ENCODE peak calls at places on chromosomes 13 and 19, in eight cellular contexts. One of them, this sample, is unnamed.

GRCh38 chr19:32130241-32130753 is 215.1 kb upstream of the ZNF507 start:
- DNase-seq in stomach: no peak
- DNase-seq in brain microvascular endothelial cell: no peak
- DNase-seq in GM12865: no peak
- DNase-seq in ascending aorta: no peak
- DNase-seq in upper lobe of right lung: no peak
- DNase-seq in neural progenitor cell: no peak
- DNase-seq in HCT116: no peak
- DNase-seq in this sample: no peak

GRCh38 chr19:17075860-17076538 is 422 bp downstream of the MYO9B start:
- DNase-seq in stomach: peak; percentile 37
- DNase-seq in brain microvascular endothelial cell: peak; percentile 12
- DNase-seq in HCT116: no peak
- DNase-seq in GM12865: peak; percentile 66
- DNase-seq in upper lobe of right lung: peak; percentile 78
- DNase-seq in neural progenitor cell: peak; percentile 56
- DNase-seq in ascending aorta: peak; percentile 77
- DNase-seq in this sample: peak; percentile 30

GRCh38 chr13:50998326-50998725 is 88.7 kb downstream of the RNASEH2B start:
- DNase-seq in upper lobe of right lung: no peak
- DNase-seq in GM12865: no peak
- DNase-seq in brain microvascular endothelial cell: no peak
- DNase-seq in ascending aorta: no peak
- DNase-seq in HCT116: no peak
- DNase-seq in stomach: no peak
- DNase-seq in neural progenitor cell: no peak
- DNase-seq in this sample: no peak

GRCh38 chr13:61608138-61608537 is 192.5 kb upstream of the PCDH20 start:
- DNase-seq in stomach: no peak
- DNase-seq in brain microvascular endothelial cell: no peak
- DNase-seq in GM12865: no peak
- DNase-seq in ascending aorta: no peak
- DNase-seq in HCT116: no peak
- DNase-seq in neural progenitor cell: peak; percentile 58
- DNase-seq in upper lobe of right lung: no peak
- DNase-seq in this sample: no peak

GRCh38 chr13:75993823-75994222 is 357.7 kb downstream of the LMO7 start:
- DNase-seq in HCT116: no peak
- DNase-seq in upper lobe of right lung: no peak
- DNase-seq in GM12865: no peak
- DNase-seq in neural progenitor cell: no peak
- DNase-seq in stomach: no peak
- DNase-seq in ascending aorta: no peak
- DNase-seq in brain microvascular endothelial cell: no peak
- DNase-seq in this sample: no peak

GRCh38 chr19:21835810-21836444 is at the start of gene ZNF43:
- DNase-seq in stomach: peak; percentile 96
- DNase-seq in upper lobe of right lung: peak; percentile 96
- DNase-seq in ascending aorta: peak; percentile 98
- DNase-seq in neural progenitor cell: peak; percentile 96
- DNase-seq in HCT116: no peak
- DNase-seq in brain microvascular endothelial cell: peak; percentile 97
- DNase-seq in GM12865: peak; percentile 87
- DNase-seq in this sample: peak; percentile 96

GRCh38 chr13:54934121-54934520 is 1905.5 kb downstream of the OLFM4 start:
- DNase-seq in brain microvascular endothelial cell: no peak
- DNase-seq in ascending aorta: no peak
- DNase-seq in HCT116: no peak
- DNase-seq in stomach: no peak
- DNase-seq in neural progenitor cell: no peak
- DNase-seq in upper lobe of right lung: no peak
- DNase-seq in GM12865: no peak
- DNase-seq in this sample: no peak

GRCh38 chr13:110301606-110302131 is 5.3 kb downstream of the COL4A1 start:
- DNase-seq in HCT116: no peak
- DNase-seq in ascending aorta: peak; percentile 66
- DNase-seq in GM12865: no peak
- DNase-seq in brain microvascular endothelial cell: peak; percentile 80
- DNase-seq in stomach: no peak
- DNase-seq in upper lobe of right lung: no peak
- DNase-seq in neural progenitor cell: peak; percentile 46
- DNase-seq in this sample: peak; percentile 56

GRCh38 chr13:58151452-58151851 is 519.9 kb downstream of the PCDH17 start:
- DNase-seq in upper lobe of right lung: no peak
- DNase-seq in ascending aorta: no peak
- DNase-seq in neural progenitor cell: no peak
- DNase-seq in stomach: no peak
- DNase-seq in GM12865: no peak
- DNase-seq in HCT116: no peak
- DNase-seq in brain microvascular endothelial cell: no peak
- DNase-seq in this sample: no peak

GRCh38 chr13:113318956-113319355 is 21.9 kb downstream of the LAMP1 start:
- DNase-seq in brain microvascular endothelial cell: no peak
- DNase-seq in stomach: no peak
- DNase-seq in GM12865: no peak
- DNase-seq in neural progenitor cell: no peak
- DNase-seq in ascending aorta: no peak
- DNase-seq in upper lobe of right lung: no peak
- DNase-seq in HCT116: no peak
- DNase-seq in this sample: no peak

GRCh38 chr13:27442071-27442647 is 8.2 kb downstream of the MTIF3 start:
- DNase-seq in upper lobe of right lung: no peak
- DNase-seq in brain microvascular endothelial cell: no peak
- DNase-seq in HCT116: no peak
- DNase-seq in GM12865: no peak
- DNase-seq in stomach: no peak
- DNase-seq in neural progenitor cell: no peak
- DNase-seq in ascending aorta: no peak
- DNase-seq in this sample: no peak

GRCh38 chr19:32914879-32915278 is 45.3 kb upstream of the SLC7A9 start:
- DNase-seq in brain microvascular endothelial cell: no peak
- DNase-seq in GM12865: no peak
- DNase-seq in neural progenitor cell: no peak
- DNase-seq in ascending aorta: no peak
- DNase-seq in stomach: no peak
- DNase-seq in upper lobe of right lung: no peak
- DNase-seq in HCT116: no peak
- DNase-seq in this sample: no peak

GRCh38 chr13:48278806-48279205 is 24.7 kb upstream of the RB1 start:
- DNase-seq in neural progenitor cell: no peak
- DNase-seq in HCT116: no peak
- DNase-seq in ascending aorta: no peak
- DNase-seq in stomach: no peak
- DNase-seq in GM12865: no peak
- DNase-seq in brain microvascular endothelial cell: no peak
- DNase-seq in upper lobe of right lung: no peak
- DNase-seq in this sample: no peak

DNA sequence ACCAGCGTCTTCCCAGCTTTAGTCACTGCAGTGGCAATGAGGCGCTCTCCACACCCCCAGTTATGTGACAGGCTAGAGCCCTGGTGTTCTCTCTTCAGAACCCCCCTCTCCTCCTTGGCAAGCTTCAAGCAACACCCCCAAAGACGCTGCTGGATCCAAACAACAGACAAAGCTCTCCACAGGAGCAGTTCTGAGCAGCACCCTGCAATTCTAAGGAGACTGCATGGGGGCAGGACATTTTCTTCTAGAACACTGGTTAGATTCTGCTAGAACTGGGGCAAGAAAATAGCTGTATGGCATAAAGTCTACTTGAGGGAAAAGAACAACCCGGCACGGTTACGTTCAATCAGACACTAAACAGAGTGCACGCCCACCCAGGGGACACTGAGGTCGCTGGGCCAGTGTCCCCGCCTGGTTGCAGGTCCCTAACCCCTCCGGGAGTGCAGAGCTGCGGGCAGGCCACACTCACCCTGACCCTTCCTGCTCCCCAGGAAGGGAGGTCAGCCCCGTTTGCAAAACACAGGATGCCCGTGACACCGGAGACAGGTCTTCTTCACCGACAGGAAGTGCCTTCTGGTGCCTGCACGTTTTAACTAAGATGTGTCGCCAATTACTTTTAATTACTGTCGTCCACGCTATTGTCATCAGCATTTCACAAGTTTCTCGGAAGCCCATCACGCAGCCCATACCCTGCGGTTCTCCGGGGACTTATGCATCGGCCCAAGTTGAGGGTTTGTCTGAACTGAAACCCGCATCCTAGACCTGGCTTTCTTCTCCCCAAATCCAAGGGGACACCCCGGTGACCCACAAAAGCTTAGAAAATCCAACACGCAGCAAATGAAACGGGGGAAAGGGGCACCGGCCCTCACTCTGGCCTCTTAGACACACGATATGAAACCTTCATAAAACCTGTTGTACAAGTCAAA is 943 bp downstream of the GJB6 start:
- DNase-seq in GM12865: no peak
- DNase-seq in ascending aorta: peak; percentile 43
- DNase-seq in neural progenitor cell: peak; percentile 17
- DNase-seq in brain microvascular endothelial cell: no peak
- DNase-seq in HCT116: no peak
- DNase-seq in stomach: no peak
- DNase-seq in upper lobe of right lung: no peak
- DNase-seq in this sample: no peak
- H3K4me3 ChIP-seq in GM12865: no peak overlapping the region
- H3K4me3 ChIP-seq in ascending aorta: peak overlapping the region; percentile 45
- H3K4me3 ChIP-seq in neural progenitor cell: peak overlapping the region; percentile 57
- H3K4me3 ChIP-seq in brain microvascular endothelial cell: no peak overlapping the region
- H3K4me3 ChIP-seq in HCT116: no peak overlapping the region
- H3K4me3 ChIP-seq in stomach: peak overlapping the region; percentile 34
- H3K4me3 ChIP-seq in upper lobe of right lung: peak overlapping the region; percentile 31
- H3K4me3 ChIP-seq in this sample: no peak overlapping the region

DNA sequence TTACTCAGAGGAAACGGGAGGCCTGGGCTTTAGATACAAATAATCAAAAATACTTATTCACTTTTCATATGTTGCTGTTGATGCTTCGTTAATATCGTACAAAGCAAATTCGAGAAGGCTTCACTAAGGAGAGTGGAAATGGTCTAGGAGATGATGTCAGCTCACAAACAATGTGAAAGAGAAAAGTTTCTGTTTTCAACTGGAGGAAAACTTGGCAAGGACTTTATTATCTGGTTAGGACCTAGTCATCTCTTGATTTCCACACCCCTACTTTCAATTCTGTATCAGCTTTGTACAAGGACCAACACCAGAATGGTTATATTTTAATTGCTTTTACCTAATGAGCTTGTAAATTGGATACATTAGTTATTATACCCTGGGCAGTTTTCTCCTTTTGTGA is 88.0 kb downstream of the SLC10A2 start:
- DNase-seq in ascending aorta: no peak
- DNase-seq in neural progenitor cell: no peak
- DNase-seq in HCT116: no peak
- DNase-seq in brain microvascular endothelial cell: no peak
- DNase-seq in stomach: no peak
- DNase-seq in upper lobe of right lung: no peak
- DNase-seq in GM12865: peak; percentile 38
- DNase-seq in this sample: peak; percentile 2
- TF ChIP-seq CTCF in ascending aorta: no peak
- TF ChIP-seq CTCF in neural progenitor cell: no peak
- TF ChIP-seq CTCF in HCT116: no peak
- TF ChIP-seq CTCF in brain microvascular endothelial cell: no peak
- TF ChIP-seq CTCF in stomach: no peak
- TF ChIP-seq CTCF in upper lobe of right lung: no peak
- TF ChIP-seq CTCF in GM12865: no peak
- TF ChIP-seq CTCF in this sample: no peak

GRCh38 chr13:46593403-46593802 is 40.4 kb downstream of the LRCH1 start:
- DNase-seq in ascending aorta: no peak
- DNase-seq in neural progenitor cell: no peak
- DNase-seq in HCT116: no peak
- DNase-seq in brain microvascular endothelial cell: no peak
- DNase-seq in stomach: no peak
- DNase-seq in GM12865: peak; percentile 74
- DNase-seq in upper lobe of right lung: no peak
- DNase-seq in this sample: no peak

GRCh38 chr13:46596501-46596900 is 43.5 kb downstream of the LRCH1 start:
- DNase-seq in stomach: no peak
- DNase-seq in ascending aorta: no peak
- DNase-seq in GM12865: no peak
- DNase-seq in brain microvascular endothelial cell: no peak
- DNase-seq in upper lobe of right lung: no peak
- DNase-seq in neural progenitor cell: no peak
- DNase-seq in HCT116: no peak
- DNase-seq in this sample: no peak

GRCh38 chr13:46592410-46592809 is 39.4 kb downstream of the LRCH1 start:
- DNase-seq in upper lobe of right lung: no peak
- DNase-seq in stomach: no peak
- DNase-seq in HCT116: no peak
- DNase-seq in GM12865: no peak
- DNase-seq in ascending aorta: no peak
- DNase-seq in neural progenitor cell: no peak
- DNase-seq in brain microvascular endothelial cell: no peak
- DNase-seq in this sample: no peak

GRCh38 chr13:46595918-46596315 is 42.9 kb downstream of the LRCH1 start:
- DNase-seq in stomach: no peak
- DNase-seq in HCT116: no peak
- DNase-seq in brain microvascular endothelial cell: no peak
- DNase-seq in upper lobe of right lung: no peak
- DNase-seq in GM12865: no peak
- DNase-seq in neural progenitor cell: no peak
- DNase-seq in ascending aorta: no peak
- DNase-seq in this sample: no peak

GRCh38 chr13:46595136-46595917 is 42.4 kb downstream of the LRCH1 start:
- DNase-seq in brain microvascular endothelial cell: no peak
- DNase-seq in upper lobe of right lung: no peak
- DNase-seq in ascending aorta: no peak
- DNase-seq in GM12865: peak; percentile 68
- DNase-seq in stomach: no peak
- DNase-seq in neural progenitor cell: no peak
- DNase-seq in HCT116: no peak
- DNase-seq in this sample: no peak
- H3K4me3 ChIP-seq in brain microvascular endothelial cell: no peak overlapping the region
- H3K4me3 ChIP-seq in upper lobe of right lung: no peak overlapping the region
- H3K4me3 ChIP-seq in ascending aorta: no peak overlapping the region
- H3K4me3 ChIP-seq in GM12865: peak overlapping the region; percentile 8
- H3K4me3 ChIP-seq in stomach: no peak overlapping the region
- H3K4me3 ChIP-seq in neural progenitor cell: no peak overlapping the region
- H3K4me3 ChIP-seq in HCT116: no peak overlapping the region
- H3K4me3 ChIP-seq in this sample: no peak overlapping the region

DNA sequence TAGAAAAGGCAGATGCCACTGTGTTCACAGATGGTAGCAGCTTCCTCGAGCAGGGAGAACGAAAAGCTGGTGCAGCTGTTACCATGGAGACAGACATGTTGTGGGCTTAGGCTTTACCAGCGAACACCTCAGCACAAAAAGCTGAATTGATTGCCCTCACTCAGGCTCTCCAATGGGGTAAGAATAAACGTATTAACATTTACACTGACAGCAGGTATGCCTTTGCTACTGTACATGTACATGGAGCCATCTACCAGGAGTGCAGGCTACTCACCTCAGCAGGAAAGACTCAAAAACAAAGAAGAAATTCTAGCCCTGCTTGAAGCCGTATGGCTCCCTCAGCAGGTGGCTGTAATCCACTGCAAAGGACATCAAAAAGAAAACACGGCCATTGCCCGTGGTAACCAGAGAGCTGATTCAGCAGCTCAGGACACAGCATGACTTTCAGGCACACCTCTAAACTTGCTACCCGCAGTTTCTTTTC is 197.7 kb downstream of the ZNF737 start:
- DNase-seq in stomach: peak; percentile 40
- DNase-seq in brain microvascular endothelial cell: no peak
- DNase-seq in upper lobe of right lung: no peak
- DNase-seq in GM12865: no peak
- DNase-seq in HCT116: no peak
- DNase-seq in ascending aorta: no peak
- DNase-seq in neural progenitor cell: peak; percentile 71
- DNase-seq in this sample: no peak
- TF ChIP-seq CTCF in stomach: no peak
- TF ChIP-seq CTCF in brain microvascular endothelial cell: no peak
- TF ChIP-seq CTCF in upper lobe of right lung: no peak
- TF ChIP-seq CTCF in GM12865: no peak
- TF ChIP-seq CTCF in HCT116: no peak
- TF ChIP-seq CTCF in ascending aorta: no peak
- TF ChIP-seq CTCF in neural progenitor cell: peak; percentile 40
- TF ChIP-seq CTCF in this sample: no peak

This sample was measured in astrocyte of the spinal cord.